ENCODE peak calls at places on chromosomes 16 and 17, in nine cellular contexts. S, L, A, P, I, K, M, G and R are unnamed samples.

GRCh38 chr17:47816111-47816735 is 5.4 kb downstream of the OSBPL7 start:
- DNase-seq in S (no peak), L (no peak), A (no peak), P (no peak), I (no peak), K (no peak), M (no peak), G (no peak), R (no peak)

GRCh38 chr16:17331991-17332390 is 138.8 kb downstream of the XYLT1 start:
- DNase-seq in S (no peak), L (no peak), A (no peak), P (no peak), I (no peak), K (no peak), M (no peak), G (no peak), R (no peak)

GRCh38 chr17:9120471-9120870 is 99.2 kb downstream of the NTN1 start:
- DNase-seq in S (no peak), L (no peak), A (no peak), P (no peak), I (no peak), K (no peak), M (no peak), G (no peak), R (peak)

GRCh38 chr17:81378941-81379511 is 16.2 kb upstream of the BAHCC1 start:
- DNase-seq in S (no peak), L (no peak), A (no peak), P (no peak), I (no peak), K (no peak), M (no peak), G (no peak), R (no peak)

GRCh38 chr17:8496081-8496480 is 60.4 kb downstream of the NDEL1 start:
- DNase-seq in S (no peak), L (no peak), A (no peak), P (no peak), I (no peak), K (no peak), M (no peak), G (no peak), R (no peak)

GRCh38 chr17:38864636-38865398 is 5.0 kb upstream of the LASP1 start:
- DNase-seq in S (no peak), L (no peak), A (peak), P (peak), I (no peak), K (peak), M (no peak), G (no peak), R (no peak)

GRCh38 chr17:74332763-74333220 is 6.8 kb downstream of the KIF19 start:
- DNase-seq in S (peak), L (no peak), A (no peak), P (no peak), I (no peak), K (no peak), M (no peak), G (no peak), R (no peak)

GRCh38 chr17:2337811-2338657 is 733 bp downstream of the SGSM2 start:
- DNase-seq in S (peak), L (peak), A (peak), P (peak), I (peak), K (peak), M (peak), G (no peak), R (peak)

GRCh38 chr17:16989953-16990860 is 18.3 kb upstream of the TNFRSF13B start:
- DNase-seq in S (no peak), L (no peak), A (peak), P (no peak), I (peak), K (no peak), M (no peak), G (no peak), R (no peak)

GRCh38 chr16:50260206-50261159 is 5.9 kb upstream of the ADCY7 start:
- DNase-seq in S (no peak), L (no peak), A (no peak), P (no peak), I (no peak), K (no peak), M (no peak), G (no peak), R (no peak)

GRCh38 chr17:77399319-77399959 is 258.7 kb downstream of the SEC14L1 start:
- DNase-seq in S (no peak), L (no peak), A (no peak), P (no peak), I (no peak), K (no peak), M (no peak), G (no peak), R (no peak)

GRCh38 chr16:54466233-54466632 is 179.6 kb upstream of the IRX3 start:
- DNase-seq in S (no peak), L (no peak), A (no peak), P (no peak), I (no peak), K (no peak), M (no peak), G (no peak), R (no peak)

GRCh38 chr17:74892974-74893911 is at the start of gene FADS6:
- DNase-seq in S (no peak), L (no peak), A (no peak), P (no peak), I (no peak), K (no peak), M (no peak), G (no peak), R (no peak)

GRCh38 chr16:58494981-58495860 is 4.7 kb upstream of the NDRG4 start:
- DNase-seq in S (peak), L (peak), A (peak), P (peak), I (peak), K (peak), M (peak), G (peak), R (peak)

GRCh38 chr17:75318211-75318610 is 29.0 kb upstream of the SLC25A19 start:
- DNase-seq in S (no peak), L (no peak), A (no peak), P (no peak), I (no peak), K (no peak), M (no peak), G (no peak), R (no peak)

GRCh38 chr16:74829637-74830036 is 55.0 kb upstream of the FA2H start:
- DNase-seq in S (no peak), L (no peak), A (no peak), P (no peak), I (no peak), K (peak), M (no peak), G (no peak), R (no peak)

GRCh38 chr16:12470311-12471229 is 333.1 kb downstream of the CPPED1 start:
- DNase-seq in S (no peak), L (no peak), A (no peak), P (no peak), I (no peak), K (no peak), M (peak), G (no peak), R (no peak)

GRCh38 chr16:1786242-1787055 is 3.7 kb downstream of the NUBP2 start:
- DNase-seq in S (peak), L (no peak), A (no peak), P (no peak), I (no peak), K (no peak), M (peak), G (no peak), R (no peak)
- TF ChIP-seq CTCF in S (no peak), L (no peak), A (no peak), P (no peak), I (peak), K (no peak), M (no peak), G (no peak), R (no peak)

DNA sequence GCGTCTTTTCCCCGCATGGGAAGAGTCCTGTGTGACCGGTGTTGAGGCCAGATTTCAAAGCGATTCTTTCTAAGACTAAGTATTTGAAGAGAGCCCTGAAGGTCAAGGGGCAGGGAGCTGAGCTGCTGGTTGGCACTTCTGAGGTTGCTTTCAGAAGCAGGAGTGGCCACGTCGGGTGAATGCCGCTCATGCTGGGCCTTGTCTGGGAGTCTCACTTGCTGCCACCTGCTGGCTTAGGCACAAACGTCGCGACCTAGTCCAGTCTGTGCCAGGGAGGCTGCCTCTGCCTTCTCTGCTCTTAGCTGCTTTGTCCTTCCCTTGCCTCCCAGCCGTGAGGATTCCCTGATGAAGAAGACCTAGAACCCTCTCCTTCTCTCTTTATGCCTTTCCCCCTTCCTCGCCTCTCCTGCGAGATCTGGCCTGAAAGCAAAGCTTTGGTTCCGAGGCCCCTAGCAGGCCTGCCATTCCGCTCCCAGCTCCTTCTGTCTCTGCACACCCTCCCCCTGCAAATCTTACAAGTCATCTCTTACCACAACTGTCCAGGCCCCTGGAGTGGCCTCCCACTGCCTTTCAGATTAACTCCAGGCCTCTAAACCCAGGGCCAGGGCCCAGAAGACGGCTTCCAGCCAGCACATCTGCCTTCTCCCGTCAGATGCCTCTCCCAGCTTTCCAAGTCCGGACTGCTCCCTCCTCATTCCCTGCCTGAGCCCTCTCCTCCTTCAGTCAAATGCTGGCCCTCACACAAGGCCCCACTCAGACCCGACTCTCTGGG is 11.4 kb downstream of the CTNS start:
- DNase-seq in S (peak), L (no peak), A (peak), P (peak), I (peak), K (peak), M (peak), G (peak), R (peak)
- TF ChIP-seq CTCF in S (peak), L (peak), A (peak), P (peak), I (peak), K (peak), M (peak), G (peak), R (peak)

DNA sequence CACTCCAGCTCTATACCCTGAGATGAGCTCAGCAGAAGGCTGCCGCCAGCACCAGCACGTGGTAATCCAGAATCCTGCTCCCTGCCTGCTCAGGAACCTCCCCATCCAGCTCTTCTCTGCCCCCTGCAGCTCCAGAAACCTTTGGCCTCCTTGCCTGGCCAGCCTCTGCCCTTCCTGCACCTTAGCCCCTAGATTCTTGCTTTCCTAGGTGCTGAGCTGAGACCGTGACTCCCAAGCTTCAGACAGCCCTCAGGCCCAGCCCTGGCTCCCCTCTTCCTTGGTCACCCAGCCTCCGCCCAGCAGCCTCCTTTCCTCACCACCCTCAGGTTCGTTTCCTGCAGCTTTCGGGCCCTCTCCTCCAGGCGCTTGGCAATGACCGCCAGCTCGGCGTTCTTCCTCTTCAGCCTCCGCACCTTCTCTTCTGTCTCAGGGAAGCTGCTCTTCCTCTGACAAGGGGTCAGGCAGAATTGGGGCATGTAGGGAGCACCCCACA is 2.6 kb downstream of the TSPOAP1 start:
- DNase-seq in S (no peak), L (no peak), A (no peak), P (no peak), I (no peak), K (no peak), M (no peak), G (no peak), R (no peak)
- TF ChIP-seq CTCF in S (no peak), L (no peak), A (no peak), P (no peak), I (no peak), K (no peak), M (no peak), G (no peak), R (no peak)

GRCh38 chr17:45849536-45849990 is 4.9 kb downstream of the SPPL2C start:
- DNase-seq in S (no peak), L (no peak), A (no peak), P (no peak), I (no peak), K (no peak), M (no peak), G (no peak), R (no peak)

GRCh38 chr17:45848868-45849535 is 4.3 kb downstream of the SPPL2C start:
- DNase-seq in S (no peak), L (no peak), A (no peak), P (no peak), I (no peak), K (no peak), M (peak), G (peak), R (no peak)

GRCh38 chr17:45847747-45848146 is 3.1 kb downstream of the SPPL2C start:
- DNase-seq in S (no peak), L (no peak), A (no peak), P (no peak), I (no peak), K (no peak), M (no peak), G (no peak), R (no peak)

GRCh38 chr17:45847101-45847500 is 2.4 kb downstream of the SPPL2C start:
- DNase-seq in S (no peak), L (no peak), A (no peak), P (no peak), I (no peak), K (no peak), M (no peak), G (no peak), R (no peak)

DNA sequence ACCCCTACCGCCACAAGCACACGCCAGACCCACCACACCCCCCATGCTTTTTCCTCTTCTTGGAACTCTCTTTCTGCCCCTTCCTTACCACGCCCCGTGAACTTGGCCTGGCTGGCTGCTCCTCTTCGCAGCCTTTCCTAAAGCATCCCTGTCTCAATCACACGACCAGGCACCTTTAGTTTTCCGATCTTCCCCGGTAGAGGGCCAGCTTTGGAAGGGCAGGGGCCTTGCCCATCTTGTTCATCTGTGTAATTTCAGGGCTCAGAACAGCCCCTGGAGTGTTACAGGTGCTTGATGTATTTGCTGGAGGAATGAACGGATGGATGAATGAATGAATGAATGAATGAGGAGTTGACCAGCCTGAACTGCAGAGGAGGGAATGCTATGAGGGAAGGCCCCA is 3.7 kb downstream of the SPPL2C start:
- DNase-seq in S (no peak), L (no peak), A (no peak), P (no peak), I (no peak), K (no peak), M (no peak), G (no peak), R (no peak)
- TF ChIP-seq CTCF in S (no peak), L (no peak), A (no peak), P (no peak), I (no peak), K (no peak), M (no peak), G (no peak), R (no peak)

GRCh38 chr17:57935833-57936807 is 19.1 kb downstream of the CUEDC1 start:
- DNase-seq in S (no peak), L (no peak), A (peak), P (peak), I (peak), K (peak), M (peak), G (no peak), R (peak)
- TF ChIP-seq CTCF in S (no peak), L (no peak), A (no peak), P (no peak), I (no peak), K (no peak), M (no peak), G (no peak), R (no peak)

GRCh38 chr16:65422934-65423333 is 301.1 kb upstream of the CDH11 start:
- DNase-seq in S (no peak), L (no peak), A (no peak), P (no peak), I (no peak), K (no peak), M (peak), G (no peak), R (no peak)
- TF ChIP-seq CTCF in S (no peak), L (no peak), A (no peak), P (no peak), I (no peak), K (no peak), M (no peak), G (no peak), R (no peak)

GRCh38 chr16:4114257-4115208 is 1.7 kb downstream of the ADCY9 start:
- DNase-seq in S (no peak), L (no peak), A (no peak), P (no peak), I (no peak), K (no peak), M (peak), G (peak), R (no peak)

GRCh38 chr16:4117250-4117578 is 972 bp upstream of the ADCY9 start:
- DNase-seq in S (no peak), L (no peak), A (no peak), P (no peak), I (no peak), K (no peak), M (no peak), G (no peak), R (no peak)

GRCh38 chr16:4115941-4116327 is 308 bp downstream of the ADCY9 start:
- DNase-seq in S (no peak), L (no peak), A (no peak), P (no peak), I (no peak), K (no peak), M (no peak), G (no peak), R (no peak)

GRCh38 chr16:4115209-4115940 is 867 bp downstream of the ADCY9 start:
- DNase-seq in S (peak), L (peak), A (peak), P (peak), I (peak), K (peak), M (peak), G (peak), R (peak)

DNA sequence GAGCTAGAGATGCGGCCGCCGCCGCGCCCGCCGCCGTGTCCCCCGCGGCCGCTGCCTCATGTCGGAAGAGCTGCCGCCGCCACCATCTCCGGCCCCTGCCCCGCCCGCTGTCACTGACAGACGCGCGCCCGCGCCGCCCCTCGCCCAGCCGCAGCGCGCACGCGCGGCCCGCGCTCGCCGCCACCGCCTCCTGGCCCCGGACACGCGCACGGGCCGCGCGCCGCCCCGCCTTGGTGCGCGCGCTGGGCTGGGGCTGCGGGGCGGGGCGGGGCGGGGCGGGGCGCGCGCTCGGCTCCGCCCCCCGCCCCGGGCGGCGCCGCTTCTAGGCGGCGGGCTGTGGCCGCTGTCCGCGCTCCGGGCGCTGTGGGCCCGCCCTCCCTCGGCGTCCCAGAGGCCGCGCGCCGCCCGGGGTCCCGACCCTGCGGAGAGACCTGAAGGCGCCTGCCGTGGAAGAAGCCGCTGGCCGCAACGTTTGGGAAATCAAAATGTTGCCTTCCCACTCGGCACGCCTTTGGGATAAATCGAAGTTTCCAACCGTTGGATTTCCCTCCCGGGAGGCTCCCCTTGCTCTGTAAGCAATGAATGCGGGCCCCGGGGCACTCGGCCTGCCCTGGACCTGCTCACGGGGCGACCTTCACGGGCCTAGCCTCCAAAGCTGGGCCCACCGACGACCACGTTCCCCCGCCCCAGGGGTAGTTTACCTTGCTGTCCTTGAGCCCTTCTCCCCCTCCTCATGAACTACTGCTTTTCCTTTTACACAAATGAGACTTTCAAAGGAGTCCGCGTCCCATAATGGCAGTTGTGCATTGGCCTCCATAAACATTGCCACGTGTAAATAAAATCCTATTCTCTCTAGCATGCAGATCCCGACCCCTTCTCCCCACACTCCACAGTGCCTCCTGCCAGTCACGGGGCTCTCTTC is at the start of gene ADCY9:
- DNase-seq in S (peak), L (peak), A (peak), P (peak), I (peak), K (peak), M (peak), G (peak), R (peak)
- TF ChIP-seq CTCF in S (no peak), L (no peak), A (no peak), P (no peak), I (no peak), K (no peak), M (no peak), G (no peak), R (no peak)